ENCODE peak calls at places on chromosomes 3 and 15, in ten cellular contexts. One of them, this sample, is unnamed.

GRCh38 chr3:170355738-170356595 is 1.5 kb upstream of the SKIL start:
- DNase-seq in Caco-2: no peak
- DNase-seq in IMR-90: peak
- DNase-seq in astrocyte: peak
- DNase-seq in BE2C: peak
- DNase-seq in testis: peak
- DNase-seq in WERI-Rb-1: peak
- DNase-seq in AG04450: no peak
- DNase-seq in spleen: peak
- DNase-seq in PC-9: peak
- DNase-seq in this sample: no peak

GRCh38 chr3:134965849-134966248 is 170.8 kb downstream of the EPHB1 start:
- DNase-seq in Caco-2: no peak
- DNase-seq in IMR-90: no peak
- DNase-seq in astrocyte: no peak
- DNase-seq in BE2C: no peak
- DNase-seq in testis: no peak
- DNase-seq in WERI-Rb-1: no peak
- DNase-seq in AG04450: no peak
- DNase-seq in spleen: no peak
- DNase-seq in PC-9: no peak
- DNase-seq in this sample: no peak

GRCh38 chr15:69631005-69631404 is 178.4 kb downstream of the RPLP1 start:
- DNase-seq in Caco-2: no peak
- DNase-seq in IMR-90: no peak
- DNase-seq in astrocyte: no peak
- DNase-seq in BE2C: no peak
- DNase-seq in testis: no peak
- DNase-seq in WERI-Rb-1: no peak
- DNase-seq in AG04450: no peak
- DNase-seq in spleen: no peak
- DNase-seq in PC-9: no peak
- DNase-seq in this sample: no peak

GRCh38 chr3:187828571-187829452 is 83.5 kb upstream of the BCL6 start:
- DNase-seq in Caco-2: peak
- DNase-seq in IMR-90: no peak
- DNase-seq in astrocyte: no peak
- DNase-seq in BE2C: no peak
- DNase-seq in testis: no peak
- DNase-seq in WERI-Rb-1: no peak
- DNase-seq in AG04450: no peak
- DNase-seq in spleen: no peak
- DNase-seq in PC-9: no peak
- DNase-seq in this sample: no peak

GRCh38 chr3:122942937-122943827 is 84.4 kb downstream of the SEMA5B start:
- DNase-seq in Caco-2: peak
- DNase-seq in IMR-90: peak
- DNase-seq in astrocyte: peak
- DNase-seq in BE2C: peak
- DNase-seq in testis: peak
- DNase-seq in WERI-Rb-1: peak
- DNase-seq in AG04450: peak
- DNase-seq in spleen: peak
- DNase-seq in PC-9: peak
- DNase-seq in this sample: no peak

GRCh38 chr15:25770618-25771369 is 92.3 kb downstream of the ATP10A start:
- DNase-seq in Caco-2: peak
- DNase-seq in IMR-90: no peak
- DNase-seq in astrocyte: no peak
- DNase-seq in BE2C: no peak
- DNase-seq in testis: no peak
- DNase-seq in WERI-Rb-1: no peak
- DNase-seq in AG04450: no peak
- DNase-seq in spleen: no peak
- DNase-seq in PC-9: no peak
- DNase-seq in this sample: no peak

GRCh38 chr3:117540583-117540982 is 831.0 kb downstream of the TUSC7 start:
- DNase-seq in Caco-2: no peak
- DNase-seq in IMR-90: peak
- DNase-seq in astrocyte: peak
- DNase-seq in BE2C: no peak
- DNase-seq in testis: no peak
- DNase-seq in WERI-Rb-1: no peak
- DNase-seq in AG04450: no peak
- DNase-seq in spleen: no peak
- DNase-seq in PC-9: no peak
- DNase-seq in this sample: no peak

GRCh38 chr3:127764841-127765362 is 57.4 kb downstream of the MGLL start:
- DNase-seq in Caco-2: no peak
- DNase-seq in IMR-90: peak
- DNase-seq in astrocyte: peak
- DNase-seq in BE2C: no peak
- DNase-seq in testis: no peak
- DNase-seq in WERI-Rb-1: no peak
- DNase-seq in AG04450: no peak
- DNase-seq in spleen: no peak
- DNase-seq in PC-9: no peak
- DNase-seq in this sample: no peak

DNA sequence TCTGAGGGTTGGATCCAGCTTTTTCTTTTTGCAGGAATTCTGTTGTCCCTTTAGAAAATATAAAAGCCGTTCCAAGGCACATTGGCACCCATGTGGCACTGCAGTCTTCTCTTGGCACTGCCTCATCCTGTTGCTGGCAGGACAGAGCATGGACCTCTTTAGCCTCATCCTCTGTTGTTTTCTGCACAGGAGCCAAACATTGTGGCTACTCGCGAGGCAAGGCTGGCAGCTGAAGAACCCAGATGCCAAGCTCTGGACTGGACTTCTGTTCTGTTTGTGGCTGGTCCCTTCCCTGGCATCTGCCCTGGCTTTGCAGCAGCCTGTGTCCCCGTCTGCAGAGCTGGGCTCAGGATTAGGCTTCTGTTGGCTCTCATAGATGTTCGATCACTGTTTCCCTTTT is 224.7 kb upstream of the TBC1D5 start:
- DNase-seq in Caco-2: no peak
- DNase-seq in IMR-90: no peak
- DNase-seq in astrocyte: no peak
- DNase-seq in BE2C: no peak
- DNase-seq in testis: no peak
- DNase-seq in WERI-Rb-1: no peak
- DNase-seq in AG04450: no peak
- DNase-seq in spleen: no peak
- DNase-seq in PC-9: no peak
- DNase-seq in this sample: no peak
- H3K4me3 ChIP-seq in Caco-2: no peak
- H3K4me3 ChIP-seq in IMR-90: no peak
- H3K4me3 ChIP-seq in astrocyte: no peak
- H3K4me3 ChIP-seq in BE2C: no peak
- H3K4me3 ChIP-seq in testis: no peak
- H3K4me3 ChIP-seq in WERI-Rb-1: no peak
- H3K4me3 ChIP-seq in AG04450: no peak
- H3K4me3 ChIP-seq in spleen: no peak
- H3K4me3 ChIP-seq in PC-9: no peak
- H3K4me3 ChIP-seq in this sample: no peak

GRCh38 chr3:46674031-46674592 is 19.4 kb downstream of the ALS2CL start:
- DNase-seq in Caco-2: peak
- DNase-seq in IMR-90: no peak
- DNase-seq in astrocyte: no peak
- DNase-seq in BE2C: peak
- DNase-seq in testis: no peak
- DNase-seq in WERI-Rb-1: peak
- DNase-seq in AG04450: no peak
- DNase-seq in spleen: peak
- DNase-seq in PC-9: no peak
- DNase-seq in this sample: peak

GRCh38 chr3:46676601-46677071 is 16.8 kb downstream of the ALS2CL start:
- DNase-seq in Caco-2: no peak
- DNase-seq in IMR-90: no peak
- DNase-seq in astrocyte: no peak
- DNase-seq in BE2C: no peak
- DNase-seq in testis: no peak
- DNase-seq in WERI-Rb-1: no peak
- DNase-seq in AG04450: no peak
- DNase-seq in spleen: peak
- DNase-seq in PC-9: no peak
- DNase-seq in this sample: no peak

GRCh38 chr3:46677096-46677702 is 16.3 kb downstream of the ALS2CL start:
- DNase-seq in Caco-2: no peak
- DNase-seq in IMR-90: peak
- DNase-seq in astrocyte: peak
- DNase-seq in BE2C: no peak
- DNase-seq in testis: no peak
- DNase-seq in WERI-Rb-1: no peak
- DNase-seq in AG04450: no peak
- DNase-seq in spleen: no peak
- DNase-seq in PC-9: no peak
- DNase-seq in this sample: no peak

GRCh38 chr3:46675426-46675825 is 18.1 kb downstream of the ALS2CL start:
- DNase-seq in Caco-2: no peak
- DNase-seq in IMR-90: no peak
- DNase-seq in astrocyte: no peak
- DNase-seq in BE2C: no peak
- DNase-seq in testis: no peak
- DNase-seq in WERI-Rb-1: no peak
- DNase-seq in AG04450: no peak
- DNase-seq in spleen: peak
- DNase-seq in PC-9: no peak
- DNase-seq in this sample: no peak

GRCh38 chr3:46675843-46676567 is 17.5 kb downstream of the ALS2CL start:
- DNase-seq in Caco-2: no peak
- DNase-seq in IMR-90: peak
- DNase-seq in astrocyte: no peak
- DNase-seq in BE2C: no peak
- DNase-seq in testis: no peak
- DNase-seq in WERI-Rb-1: no peak
- DNase-seq in AG04450: no peak
- DNase-seq in spleen: peak
- DNase-seq in PC-9: no peak
- DNase-seq in this sample: no peak
- H3K4me3 ChIP-seq in Caco-2: no peak
- H3K4me3 ChIP-seq in IMR-90: no peak
- H3K4me3 ChIP-seq in astrocyte: no peak
- H3K4me3 ChIP-seq in BE2C: no peak
- H3K4me3 ChIP-seq in testis: no peak
- H3K4me3 ChIP-seq in WERI-Rb-1: no peak
- H3K4me3 ChIP-seq in AG04450: no peak
- H3K4me3 ChIP-seq in spleen: peak
- H3K4me3 ChIP-seq in PC-9: no peak
- H3K4me3 ChIP-seq in this sample: no peak

DNA sequence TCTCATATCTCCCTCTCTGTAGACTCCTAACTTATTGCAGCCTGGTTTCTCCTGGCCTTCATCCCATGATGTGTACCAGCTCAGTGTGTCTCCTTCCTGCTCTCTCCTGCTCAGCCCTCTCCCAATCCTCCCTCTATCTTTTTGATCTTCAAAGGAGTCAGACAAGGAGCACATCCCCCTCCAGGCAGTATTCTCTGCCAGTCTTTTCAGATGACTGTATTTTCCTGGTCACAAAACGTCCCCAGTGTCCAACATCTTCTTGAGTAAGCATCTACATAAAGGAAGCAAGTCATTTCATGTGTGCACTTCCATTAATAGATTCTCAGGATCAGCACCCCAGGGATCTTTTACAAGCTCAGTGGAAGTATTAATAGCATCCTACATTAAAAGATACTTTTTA is 148.9 kb upstream of the THBS1 start:
- DNase-seq in Caco-2: no peak
- DNase-seq in IMR-90: no peak
- DNase-seq in astrocyte: no peak
- DNase-seq in BE2C: no peak
- DNase-seq in testis: no peak
- DNase-seq in WERI-Rb-1: no peak
- DNase-seq in AG04450: no peak
- DNase-seq in spleen: no peak
- DNase-seq in PC-9: no peak
- DNase-seq in this sample: no peak
- H3K4me3 ChIP-seq in Caco-2: no peak
- H3K4me3 ChIP-seq in IMR-90: no peak
- H3K4me3 ChIP-seq in astrocyte: no peak
- H3K4me3 ChIP-seq in BE2C: no peak
- H3K4me3 ChIP-seq in testis: no peak
- H3K4me3 ChIP-seq in WERI-Rb-1: no peak
- H3K4me3 ChIP-seq in AG04450: no peak
- H3K4me3 ChIP-seq in spleen: no peak
- H3K4me3 ChIP-seq in PC-9: no peak
- H3K4me3 ChIP-seq in this sample: no peak

GRCh38 chr15:74265046-74265639 is 29.0 kb downstream of the CCDC33 start:
- DNase-seq in Caco-2: no peak
- DNase-seq in IMR-90: peak
- DNase-seq in astrocyte: peak
- DNase-seq in BE2C: no peak
- DNase-seq in testis: peak
- DNase-seq in WERI-Rb-1: no peak
- DNase-seq in AG04450: no peak
- DNase-seq in spleen: no peak
- DNase-seq in PC-9: peak
- DNase-seq in this sample: no peak

GRCh38 chr15:74261685-74262084 is 25.6 kb downstream of the CCDC33 start:
- DNase-seq in Caco-2: no peak
- DNase-seq in IMR-90: no peak
- DNase-seq in astrocyte: no peak
- DNase-seq in BE2C: no peak
- DNase-seq in testis: no peak
- DNase-seq in WERI-Rb-1: no peak
- DNase-seq in AG04450: no peak
- DNase-seq in spleen: no peak
- DNase-seq in PC-9: no peak
- DNase-seq in this sample: no peak

GRCh38 chr15:74263473-74263872 is 27.3 kb downstream of the CCDC33 start:
- DNase-seq in Caco-2: no peak
- DNase-seq in IMR-90: no peak
- DNase-seq in astrocyte: no peak
- DNase-seq in BE2C: no peak
- DNase-seq in testis: no peak
- DNase-seq in WERI-Rb-1: no peak
- DNase-seq in AG04450: no peak
- DNase-seq in spleen: no peak
- DNase-seq in PC-9: no peak
- DNase-seq in this sample: no peak

GRCh38 chr15:74262635-74263034 is 26.5 kb downstream of the CCDC33 start:
- DNase-seq in Caco-2: no peak
- DNase-seq in IMR-90: no peak
- DNase-seq in astrocyte: no peak
- DNase-seq in BE2C: no peak
- DNase-seq in testis: no peak
- DNase-seq in WERI-Rb-1: no peak
- DNase-seq in AG04450: no peak
- DNase-seq in spleen: no peak
- DNase-seq in PC-9: no peak
- DNase-seq in this sample: no peak

DNA sequence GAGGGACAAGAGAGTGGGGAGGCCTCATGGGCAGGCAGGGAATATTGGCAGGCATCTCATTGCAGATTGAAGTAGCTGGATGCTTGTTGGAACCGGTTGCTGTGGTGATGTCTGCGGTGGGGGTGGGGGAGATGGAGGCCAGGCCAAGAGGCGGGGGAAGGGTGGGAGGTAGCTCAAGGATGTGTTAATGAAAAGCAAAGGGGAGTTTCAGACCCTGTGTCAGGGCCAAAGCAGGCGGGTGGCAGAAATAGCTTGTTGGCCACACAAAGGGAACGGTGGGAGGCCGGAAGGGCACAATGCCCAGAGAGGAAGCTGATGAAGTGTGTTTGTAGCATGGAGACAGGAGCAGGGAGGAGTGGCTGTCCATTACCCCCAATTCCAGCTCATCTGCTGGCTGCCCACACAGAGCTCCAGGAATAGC is 28.0 kb downstream of the CCDC33 start:
- DNase-seq in Caco-2: no peak
- DNase-seq in IMR-90: no peak
- DNase-seq in astrocyte: no peak
- DNase-seq in BE2C: no peak
- DNase-seq in testis: no peak
- DNase-seq in WERI-Rb-1: no peak
- DNase-seq in AG04450: no peak
- DNase-seq in spleen: no peak
- DNase-seq in PC-9: no peak
- DNase-seq in this sample: no peak
- H3K4me3 ChIP-seq in Caco-2: no peak
- H3K4me3 ChIP-seq in IMR-90: no peak
- H3K4me3 ChIP-seq in astrocyte: no peak
- H3K4me3 ChIP-seq in BE2C: no peak
- H3K4me3 ChIP-seq in testis: no peak
- H3K4me3 ChIP-seq in WERI-Rb-1: no peak
- H3K4me3 ChIP-seq in AG04450: no peak
- H3K4me3 ChIP-seq in spleen: no peak
- H3K4me3 ChIP-seq in PC-9: no peak
- H3K4me3 ChIP-seq in this sample: no peak